ENCODE peak calls at places on chromosome X, in four cellular contexts. E is uterus, R is keratinocyte, H is GM23248. B is an unnamed sample.
A peak's percentile ranks its signal among the peaks of the same experiment; 100 is the strongest.

GRCh38 chrX:37825225-37825842 is 22.0 kb downstream of the DYNLT3 start:
- DNase-seq in E (peak; percentile 13), R (no peak), H (peak; percentile 48), B (no peak)

GRCh38 chrX:41588271-41588670 is 100.5 kb upstream of the GPR34 start:
- DNase-seq in E (no peak), R (no peak), H (no peak), B (no peak)

GRCh38 chrX:102808336-102808735 is 87.8 kb downstream of the GPRASP3 start:
- DNase-seq in E (no peak), R (no peak), H (peak; percentile 36), B (no peak)

GRCh38 chrX:53018627-53019026 is 30.0 kb upstream of the GPR173 start:
- DNase-seq in E (no peak), R (no peak), H (no peak), B (no peak)

GRCh38 chrX:28391528-28391927 is 195.7 kb upstream of the IL1RAPL1 start:
- DNase-seq in E (no peak), R (peak; percentile 17), H (no peak), B (no peak)

GRCh38 chrX:40172169-40172979 is 74.6 kb upstream of the BCOR start:
- DNase-seq in E (peak; percentile 61), R (no peak), H (peak; percentile 77), B (peak; percentile 72)

GRCh38 chrX:109959356-109959871 is 43.5 kb upstream of the TMEM164 start:
- DNase-seq in E (no peak), R (no peak), H (peak; percentile 24), B (no peak)

GRCh38 chrX:27086221-27086620 is 376.9 kb downstream of the PPP4R3C start:
- DNase-seq in E (no peak), R (no peak), H (no peak), B (no peak)

GRCh38 chrX:135453381-135453780 is 31.6 kb downstream of the SMIM10L2A start:
- DNase-seq in E (no peak), R (no peak), H (no peak), B (no peak)

GRCh38 chrX:68658530-68658929 is 11.1 kb downstream of the STARD8 start:
- DNase-seq in E (peak; percentile 30), R (no peak), H (no peak), B (peak; percentile 53)

GRCh38 chrX:140165849-140166248 is 200.5 kb upstream of the CXorf66 start:
- DNase-seq in E (no peak), R (no peak), H (no peak), B (no peak)

GRCh38 chrX:46611658-46612362 is 38.2 kb downstream of the CHST7 start:
- DNase-seq in E (no peak), R (no peak), H (no peak), B (no peak)

GRCh38 chrX:39654952-39655351 is 442.8 kb downstream of the BCOR start:
- DNase-seq in E (no peak), R (no peak), H (no peak), B (no peak)

GRCh38 chrX:111372065-111372464 is 39.9 kb downstream of the DCX start:
- DNase-seq in E (no peak), R (no peak), H (no peak), B (no peak)

GRCh38 chrX:40205471-40205870 is 107.7 kb upstream of the BCOR start:
- DNase-seq in E (no peak), R (no peak), H (no peak), B (no peak)

GRCh38 chrX:1075156-1075555 is 137.3 kb downstream of the CRLF2 start:
- DNase-seq in E (no peak), R (no peak), H (no peak), B (no peak)

GRCh38 chrX:1075741-1076140 is 136.7 kb downstream of the CRLF2 start:
- DNase-seq in E (no peak), R (no peak), H (no peak), B (no peak)

GRCh38 chrX:1072637-1073377 is 139.6 kb downstream of the CRLF2 start:
- DNase-seq in E (no peak), R (no peak), H (no peak), B (no peak)

GRCh38 chrX:1074172-1074571 is 138.3 kb downstream of the CRLF2 start:
- DNase-seq in E (no peak), R (no peak), H (no peak), B (no peak)

DNA sequence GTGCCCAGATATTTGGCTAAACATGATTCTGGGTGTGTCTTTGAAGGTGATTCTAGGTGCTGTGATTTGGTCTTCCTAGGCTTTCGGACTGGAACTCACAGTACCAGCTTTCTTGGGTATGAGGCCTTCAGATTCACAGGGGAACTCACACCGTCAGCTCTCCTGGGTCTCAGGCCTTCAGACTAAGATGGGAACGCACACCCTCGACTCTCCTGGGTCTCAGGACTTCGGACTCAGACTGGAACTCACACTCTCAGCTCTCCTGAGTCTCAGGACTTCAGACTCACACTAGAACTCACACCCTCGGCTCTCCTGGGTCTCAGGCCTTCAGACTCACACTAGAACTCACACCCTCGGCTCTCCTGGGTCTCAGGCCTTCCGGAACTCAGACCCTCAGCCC is 137.7 kb downstream of the CRLF2 start:
- DNase-seq in E (no peak), R (no peak), H (no peak), B (no peak)
- H3K4me3 ChIP-seq in E (no peak overlapping the region), R (no peak overlapping the region), H (no peak overlapping the region), B (no peak overlapping the region)

GRCh38 chrX:126027229-126027628 is 138.9 kb downstream of the DCAF12L2 start:
- DNase-seq in E (no peak), R (no peak), H (no peak), B (no peak)
- H3K4me3 ChIP-seq in E (no peak overlapping the region), R (no peak overlapping the region), H (no peak overlapping the region), B (no peak overlapping the region)

DNA sequence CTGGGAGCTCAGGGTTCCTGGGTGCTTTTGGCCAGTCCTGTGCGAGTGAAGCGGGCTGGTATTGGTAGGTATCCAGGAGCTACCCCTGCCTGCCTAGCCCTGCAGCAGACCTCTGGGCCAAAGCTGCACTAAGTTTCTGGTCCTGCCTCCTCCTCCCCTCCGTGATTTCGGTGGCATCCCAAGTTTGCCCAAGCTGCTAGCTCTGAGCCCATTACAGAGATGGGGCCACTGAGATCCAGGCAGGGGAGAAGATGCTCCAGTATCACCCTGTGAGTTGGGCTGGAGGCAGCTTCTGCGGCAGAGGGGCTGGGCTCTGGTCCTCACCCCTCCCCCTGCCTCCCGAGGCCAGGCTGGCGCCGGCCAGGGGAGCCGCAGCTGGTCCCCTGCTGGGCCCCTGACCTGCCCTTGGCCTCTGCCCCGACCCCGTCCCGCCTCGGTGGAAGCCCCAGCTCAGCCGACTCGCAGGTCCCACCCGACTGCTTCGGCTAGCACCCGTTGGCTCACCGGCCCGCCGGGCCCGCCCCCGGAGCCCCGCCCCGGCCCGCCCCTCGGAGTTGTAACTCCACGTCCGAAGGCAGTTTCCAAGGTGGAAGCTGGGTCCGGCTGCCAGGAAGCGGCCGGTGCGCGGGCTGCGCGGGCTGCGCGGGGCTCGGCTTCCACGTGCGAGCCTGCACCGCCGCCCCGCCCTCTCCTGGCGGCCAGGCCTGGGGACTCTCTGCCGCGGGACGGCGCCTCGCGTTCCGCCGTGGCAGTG is at the start of gene DUSP9:
- DNase-seq in E (peak; percentile 13), R (no peak), H (peak; percentile 48), B (no peak)
- H3K4me3 ChIP-seq in E (no peak within 1 kb of the TSS), R (no peak within 1 kb of the TSS), H (no peak within 1 kb of the TSS), B (peak within 1 kb of the TSS; percentile 46)

GRCh38 chrX:153689654-153690465 is 2.1 kb downstream of the SLC6A8 start:
- DNase-seq in E (no peak), R (no peak), H (peak; percentile 52), B (no peak)
- H3K4me3 ChIP-seq in E (no peak overlapping the region), R (peak overlapping the region; percentile 60), H (peak overlapping the region; percentile 48), B (peak overlapping the region; percentile 66)

GRCh38 chrX:131762802-131763234 is 218.9 kb downstream of the OR13H1 start:
- DNase-seq in E (peak; percentile 55), R (no peak), H (peak; percentile 21), B (no peak)
- H3K4me3 ChIP-seq in E (no peak overlapping the region), R (peak overlapping the region; percentile 17), H (no peak overlapping the region), B (no peak overlapping the region)

DNA sequence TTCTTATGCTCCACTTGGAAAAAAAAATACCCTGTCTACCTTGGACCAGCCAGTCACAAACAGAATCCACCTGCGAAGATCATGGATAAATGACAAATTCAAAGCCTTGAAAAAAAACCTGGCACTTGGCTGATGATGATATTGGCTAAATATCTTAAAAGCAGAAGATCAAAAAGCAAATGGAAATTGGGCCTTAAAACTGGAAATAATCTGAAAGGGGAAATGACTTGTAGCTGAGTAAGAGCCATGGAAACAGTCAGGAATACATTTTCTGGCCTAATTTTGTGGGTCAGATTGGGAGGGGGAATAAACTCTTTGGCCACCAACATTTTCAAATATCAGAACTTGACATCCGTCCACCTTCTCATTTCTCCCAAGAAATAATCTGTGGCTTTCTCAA is 1.5 kb upstream of the NDP start:
- DNase-seq in E (no peak), R (no peak), H (peak; percentile 18), B (no peak)
- H3K4me3 ChIP-seq in E (no peak overlapping the region), R (no peak overlapping the region), H (no peak overlapping the region), B (no peak overlapping the region)

B was measured in left ventricle myocardium inferior.